ENCODE peak calls at places on chromosomes 1 and 21, in five cellular contexts. U is effector memory CD4-positive, alpha-beta T cell; P is transverse colon; X is BE2C; N is A549. Z is an unnamed sample. For H3K4me1, the result is how much of the 10 kb centered on the place peaks cover.

GRCh38 chr1:11650331-11650991 is 3.8 kb downstream of the FBXO2 start:
- DNase-seq in U (peak), P (peak), X (peak), N (peak), Z (peak)

GRCh38 chr1:36211841-36212240 is 12.4 kb upstream of the THRAP3 start:
- DNase-seq in U (no peak), P (no peak), X (no peak), N (no peak), Z (no peak)

GRCh38 chr1:29259802-29260441 is 23.6 kb downstream of the PTPRU start:
- DNase-seq in U (peak), P (peak), X (peak), N (no peak), Z (no peak)

GRCh38 chr1:156608036-156608674 is 6.9 kb upstream of the GPATCH4 start:
- DNase-seq in U (peak), P (peak), X (peak), N (peak), Z (no peak)

GRCh38 chr1:216388558-216388957 is 34.7 kb downstream of the USH2A start:
- DNase-seq in U (no peak), P (no peak), X (no peak), N (no peak), Z (no peak)

GRCh38 chr1:51753969-51754368 is 124.6 kb downstream of the NRDC start:
- DNase-seq in U (no peak), P (no peak), X (no peak), N (no peak), Z (no peak)

GRCh38 chr1:9119745-9120144 is 9.2 kb downstream of the GPR157 start:
- DNase-seq in U (no peak), P (peak), X (no peak), N (no peak), Z (no peak)

GRCh38 chr21:42063578-42064521 is 7.3 kb upstream of the UMODL1 start:
- DNase-seq in U (peak), P (peak), X (no peak), N (no peak), Z (peak)

GRCh38 chr21:20997308-20997632 is 939 bp upstream of the NCAM2 start:
- DNase-seq in U (no peak), P (no peak), X (no peak), N (no peak), Z (no peak)

GRCh38 chr1:92544756-92545165 is 58.0 kb upstream of the GFI1 start:
- DNase-seq in U (no peak), P (no peak), X (no peak), N (no peak), Z (no peak)

GRCh38 chr1:220093361-220094015 is 444 bp upstream of the IARS2 start:
- DNase-seq in U (no peak), P (no peak), X (no peak), N (no peak), Z (no peak)

GRCh38 chr1:174068000-174068399 is 45.8 kb upstream of the RC3H1 start:
- DNase-seq in U (no peak), P (no peak), X (no peak), N (no peak), Z (peak)

GRCh38 chr1:56585985-56586384 is 6.6 kb upstream of the PLPP3 start:
- DNase-seq in U (no peak), P (no peak), X (no peak), N (no peak), Z (no peak)

GRCh38 chr1:26538480-26539412 is 9.2 kb downstream of the RPS6KA1 start:
- DNase-seq in U (peak), P (peak), X (peak), N (peak), Z (no peak)

GRCh38 chr1:45243476-45244343 is 37.3 kb upstream of the ZSWIM5 start:
- DNase-seq in U (no peak), P (no peak), X (no peak), N (no peak), Z (no peak)

GRCh38 chr1:87880747-87881133 is 552.1 kb downstream of the LMO4 start:
- DNase-seq in U (no peak), P (no peak), X (no peak), N (no peak), Z (no peak)

GRCh38 chr1:208997726-208998312 is 585.7 kb upstream of the CAMK1G start:
- DNase-seq in U (no peak), P (no peak), X (no peak), N (peak), Z (no peak)
- H3K4me3 ChIP-seq in U (no peak), P (no peak), X (no peak), N (no peak), Z (no peak)

GRCh38 chr1:159944623-159945455 is 574 bp downstream of the IGSF9 start:
- DNase-seq in U (no peak), P (no peak), X (no peak), N (no peak), Z (no peak)
- H3K4me1 ChIP-seq in U (under half), P (half or more), X (under half), N (under half), Z (under half)

DNA sequence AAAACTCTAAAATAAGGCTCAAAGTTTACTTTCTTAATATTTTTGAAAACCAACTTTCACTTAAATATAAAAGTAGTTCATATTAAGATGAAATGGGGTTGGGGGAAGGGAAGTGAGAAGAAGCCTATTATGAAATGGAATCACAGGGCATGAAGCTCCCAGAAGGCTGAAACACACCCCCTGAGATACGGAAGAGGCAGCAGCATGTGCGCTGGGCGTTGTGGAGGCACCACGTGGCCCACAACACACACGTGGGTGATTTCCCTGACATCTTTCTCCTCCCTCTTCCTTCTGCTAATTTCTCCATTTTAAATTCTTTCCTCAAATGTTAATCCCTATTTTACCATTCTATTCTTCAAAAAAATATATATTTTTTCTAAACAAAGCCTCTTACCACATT is 35.6 kb upstream of the SEC16B start:
- DNase-seq in U (no peak), P (no peak), X (no peak), N (no peak), Z (no peak)
- H3K4me3 ChIP-seq in U (no peak), P (no peak), X (no peak), N (no peak), Z (no peak)

GRCh38 chr1:47230692-47231313 is 1.2 kb downstream of the TAL1 start:
- DNase-seq in U (no peak), P (no peak), X (no peak), N (no peak), Z (no peak)

GRCh38 chr1:47229884-47230691 is 1.9 kb downstream of the TAL1 start:
- DNase-seq in U (no peak), P (no peak), X (no peak), N (no peak), Z (no peak)

GRCh38 chr1:47229031-47229831 is 2.8 kb downstream of the TAL1 start:
- DNase-seq in U (no peak), P (no peak), X (no peak), N (no peak), Z (no peak)

GRCh38 chr1:47227370-47228232 is 4.4 kb downstream of the TAL1 start:
- DNase-seq in U (no peak), P (no peak), X (no peak), N (no peak), Z (no peak)

DNA sequence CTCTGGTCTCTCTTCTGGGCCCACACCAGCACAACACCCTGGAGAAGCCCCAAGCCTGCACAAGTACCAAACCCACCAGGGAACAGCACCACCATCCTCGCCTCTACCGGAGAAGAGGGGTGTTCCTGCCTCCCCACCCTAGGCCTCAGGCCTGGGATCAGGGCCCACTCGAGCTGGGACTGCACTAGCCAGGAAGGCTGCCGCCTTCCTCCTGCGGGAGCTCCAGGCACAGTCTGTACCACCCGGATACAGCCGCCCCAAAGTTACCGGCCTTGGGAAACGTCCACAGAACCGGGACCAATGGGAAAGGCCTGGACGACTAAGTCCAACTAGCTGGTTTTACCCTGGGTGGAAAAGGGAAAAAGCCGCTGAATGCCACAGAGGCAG is 3.4 kb downstream of the TAL1 start:
- DNase-seq in U (no peak), P (no peak), X (no peak), N (no peak), Z (no peak)
- H3K4me1 ChIP-seq in U (under half), P (under half), X (under half), N (under half), Z (under half)

DNA sequence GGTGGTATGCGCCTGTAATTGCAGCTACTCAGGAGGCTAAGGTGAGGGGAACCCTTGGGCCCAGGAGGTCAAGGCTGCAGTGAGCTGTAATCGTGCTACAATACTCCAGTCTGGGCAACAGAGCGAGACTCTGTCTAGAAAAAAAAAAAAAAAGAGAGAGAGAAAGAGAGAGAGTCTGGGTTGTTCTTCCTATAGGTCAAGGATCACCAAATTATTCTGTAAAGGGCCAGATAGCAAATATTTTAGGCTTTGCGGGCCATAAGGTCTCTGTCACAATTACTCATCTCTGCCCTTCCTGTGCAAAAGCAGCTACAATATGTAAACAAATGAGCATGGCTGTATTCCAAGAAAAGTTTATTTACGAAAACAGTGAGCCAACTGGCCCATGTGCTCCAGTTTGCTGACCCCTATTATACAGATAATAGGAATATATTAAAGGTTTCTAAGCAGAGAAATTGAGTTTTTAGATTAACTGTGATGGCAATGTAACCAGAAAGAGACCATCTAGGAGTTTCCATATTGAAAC is 2.1 kb downstream of the SASS6 start:
- DNase-seq in U (no peak), P (no peak), X (no peak), N (no peak), Z (no peak)
- H3K4me3 ChIP-seq in U (no peak), P (no peak), X (no peak), N (no peak), Z (no peak)